ENCODE peak calls at places on chromosomes 5 and 9, in seven cellular contexts. Z is HCT116, R is SK-N-SH, S is HepG2, I is K562, T is H1, L is GM12878. A is an unnamed sample.

GRCh38 chr5:145084834-145085233 is 750.3 kb downstream of the PRELID2 start:
- DNase-seq in S (no peak), T (no peak), Z (no peak), I (no peak), R (no peak), L (no peak), A (no peak)

GRCh38 chr9:108834959-108835696 is 20.7 kb downstream of the ACTL7B start:
- DNase-seq in I (no peak), R (no peak), S (no peak), L (no peak), T (no peak), Z (no peak), A (no peak)

GRCh38 chr5:30765227-30765626 is 428.3 kb upstream of the CDH6 start:
- DNase-seq in L (no peak), T (no peak), Z (no peak), I (no peak), R (no peak), S (no peak), A (no peak)

GRCh38 chr9:136808781-136809158 is 1.0 kb downstream of the RABL6 start:
- DNase-seq in S (no peak), L (no peak), Z (no peak), R (no peak), I (no peak), T (no peak), A (peak; percentile 61)

GRCh38 chr9:106960238-106960637 is 97.3 kb downstream of the ZNF462 start:
- DNase-seq in I (no peak), L (no peak), T (no peak), S (no peak), Z (no peak), R (no peak), A (no peak)

GRCh38 chr5:56172225-56172624 is 60.9 kb downstream of the ANKRD55 start:
- DNase-seq in R (no peak), L (no peak), S (no peak), I (no peak), T (no peak), Z (no peak), A (no peak)

GRCh38 chr5:109907751-109908150 is 218.0 kb downstream of the MAN2A1 start:
- DNase-seq in R (no peak), T (no peak), Z (no peak), L (no peak), S (no peak), I (no peak), A (no peak)

GRCh38 chr5:72246954-72247442 is 73.0 kb downstream of the MRPS27 start:
- DNase-seq in S (no peak), T (no peak), L (no peak), Z (no peak), I (no peak), R (no peak), A (no peak)

GRCh38 chr5:14775857-14776256 is 95.7 kb downstream of the ANKH start:
- DNase-seq in T (no peak), I (no peak), R (no peak), Z (no peak), S (no peak), L (no peak), A (no peak)

GRCh38 chr9:16899611-16900010 is 29.1 kb upstream of the BNC2 start:
- DNase-seq in I (no peak), T (no peak), S (no peak), L (no peak), R (no peak), Z (no peak), A (no peak)

GRCh38 chr5:4866131-4866659 is 273.9 kb upstream of the ADAMTS16 start:
- DNase-seq in R (no peak), S (no peak), I (no peak), Z (no peak), L (no peak), T (no peak), A (no peak)

GRCh38 chr9:76926324-76926731 is 20.4 kb upstream of the PRUNE2 start:
- DNase-seq in L (no peak), Z (no peak), R (no peak), S (no peak), I (no peak), T (no peak), A (no peak)

GRCh38 chr9:11933926-11934325 is 759.3 kb upstream of the TYRP1 start:
- DNase-seq in S (no peak), Z (no peak), L (no peak), R (no peak), T (no peak), I (no peak), A (no peak)

GRCh38 chr5:27821681-27822080 is 783.3 kb upstream of the CDH9 start:
- DNase-seq in I (no peak), R (no peak), L (no peak), S (no peak), T (no peak), Z (no peak), A (no peak)
- TF ChIP-seq JUND in I (no peak), R (no peak), L (no peak), S (no peak), T (no peak), Z (no peak), A (no peak)

DNA sequence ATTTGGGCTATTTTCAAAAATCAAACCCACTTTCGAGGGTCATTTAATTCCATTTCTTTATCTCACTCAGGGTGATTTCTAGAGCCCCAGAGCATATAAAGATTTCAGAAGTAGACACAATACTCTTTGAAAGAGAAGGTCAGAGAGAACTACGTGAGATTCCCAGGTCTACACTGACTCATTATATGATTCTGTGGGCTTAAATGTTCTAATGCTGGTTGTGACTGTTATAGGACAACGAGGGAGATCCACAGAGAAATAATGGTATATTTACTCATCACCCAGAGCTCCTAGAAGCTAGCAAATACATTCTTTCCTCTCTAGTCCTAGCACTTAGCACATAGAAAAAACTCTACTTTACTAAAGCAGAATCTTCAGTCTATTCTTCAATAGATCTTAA is 39.5 kb upstream of the GRAMD2B start:
- DNase-seq in Z (no peak), S (no peak), L (no peak), T (no peak), I (no peak), R (no peak), A (no peak)
- TF ChIP-seq JUND in Z (no peak), S (no peak), L (no peak), T (no peak), I (no peak), R (no peak), A (no peak)

DNA sequence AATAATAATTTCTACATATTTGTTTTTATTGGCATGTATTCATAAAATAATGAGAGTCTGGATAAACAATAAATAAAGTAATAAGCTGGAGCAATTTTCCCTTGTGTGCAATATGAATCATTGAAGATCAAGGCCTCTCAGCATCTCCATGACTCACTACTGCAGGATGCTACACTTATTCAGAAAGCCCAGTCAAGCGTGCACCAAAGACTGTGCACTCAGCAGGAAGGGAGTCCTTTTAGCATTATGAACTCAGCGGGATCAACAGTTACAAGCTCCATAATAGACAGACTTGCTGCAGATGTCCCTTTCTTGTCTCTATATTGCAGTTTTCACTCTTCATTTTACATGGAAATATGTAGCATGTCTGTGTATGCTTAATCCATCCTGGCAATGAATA is 485.3 kb downstream of the CDH9 start:
- DNase-seq in S (no peak), R (no peak), Z (no peak), I (no peak), L (no peak), T (no peak), A (peak; percentile 9)
- TF ChIP-seq JUND in S (no peak), R (no peak), Z (no peak), I (no peak), L (no peak), T (no peak), A (no peak)

DNA sequence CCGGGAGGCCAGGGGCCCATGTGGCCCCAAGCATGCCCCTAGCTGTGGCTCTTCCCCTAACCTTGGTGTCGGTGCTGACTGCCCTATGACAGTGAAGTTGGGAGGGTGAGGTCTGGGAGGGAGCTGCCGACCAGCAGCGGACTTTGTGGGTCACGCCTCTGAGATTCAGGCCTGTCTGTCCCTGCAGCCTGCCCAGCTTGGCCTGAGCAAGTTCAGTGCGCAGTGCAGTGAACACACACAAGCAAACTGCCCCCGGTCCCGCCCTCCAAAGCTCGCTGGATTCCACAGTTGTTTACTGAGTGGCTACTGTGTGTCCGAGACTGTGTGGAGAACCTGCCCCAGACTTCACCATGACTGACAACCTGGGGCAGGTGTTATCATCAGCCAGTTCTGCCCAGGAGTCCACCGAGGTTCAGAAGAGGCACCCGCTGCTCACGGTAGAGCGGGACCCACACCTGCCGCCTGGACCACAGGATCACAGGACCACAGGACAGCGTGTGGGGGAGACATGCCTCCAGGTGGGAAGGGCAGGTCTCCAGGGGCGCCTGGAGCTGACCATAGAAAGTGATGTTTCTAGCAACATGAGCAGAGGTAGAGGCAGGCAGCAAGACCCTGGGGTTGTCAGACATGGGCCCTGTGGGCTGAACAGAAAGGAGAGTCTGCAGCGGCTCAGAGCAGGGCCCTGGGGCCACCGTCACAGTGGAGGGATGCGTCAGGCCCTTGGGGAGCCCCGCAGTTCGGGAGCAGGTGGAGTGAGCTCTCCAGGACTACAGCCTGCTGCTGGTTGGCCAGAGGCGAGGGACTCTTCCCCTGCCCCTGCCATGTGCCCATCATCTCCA is 105.2 kb downstream of the PHF2 start:
- DNase-seq in T (peak; percentile 39), Z (no peak), R (peak; percentile 16), I (no peak), L (no peak), S (peak; percentile 36), A (no peak)
- TF ChIP-seq JUND in T (no peak), Z (no peak), R (no peak), I (no peak), L (no peak), S (no peak), A (no peak)

GRCh38 chr9:74755999-74756398 is 131.7 kb downstream of the TRPM6 start:
- DNase-seq in S (no peak), L (no peak), R (no peak), I (no peak), T (no peak), Z (no peak), A (no peak)

GRCh38 chr9:74765572-74765971 is 122.1 kb downstream of the TRPM6 start:
- DNase-seq in L (no peak), Z (no peak), T (no peak), R (no peak), S (no peak), I (no peak), A (no peak)

GRCh38 chr9:74762950-74763349 is 124.8 kb downstream of the TRPM6 start:
- DNase-seq in S (no peak), Z (no peak), T (no peak), I (no peak), L (no peak), R (no peak), A (no peak)

GRCh38 chr9:74755355-74755754 is 132.4 kb downstream of the TRPM6 start:
- DNase-seq in I (no peak), R (no peak), L (no peak), T (no peak), Z (no peak), S (no peak), A (no peak)

DNA sequence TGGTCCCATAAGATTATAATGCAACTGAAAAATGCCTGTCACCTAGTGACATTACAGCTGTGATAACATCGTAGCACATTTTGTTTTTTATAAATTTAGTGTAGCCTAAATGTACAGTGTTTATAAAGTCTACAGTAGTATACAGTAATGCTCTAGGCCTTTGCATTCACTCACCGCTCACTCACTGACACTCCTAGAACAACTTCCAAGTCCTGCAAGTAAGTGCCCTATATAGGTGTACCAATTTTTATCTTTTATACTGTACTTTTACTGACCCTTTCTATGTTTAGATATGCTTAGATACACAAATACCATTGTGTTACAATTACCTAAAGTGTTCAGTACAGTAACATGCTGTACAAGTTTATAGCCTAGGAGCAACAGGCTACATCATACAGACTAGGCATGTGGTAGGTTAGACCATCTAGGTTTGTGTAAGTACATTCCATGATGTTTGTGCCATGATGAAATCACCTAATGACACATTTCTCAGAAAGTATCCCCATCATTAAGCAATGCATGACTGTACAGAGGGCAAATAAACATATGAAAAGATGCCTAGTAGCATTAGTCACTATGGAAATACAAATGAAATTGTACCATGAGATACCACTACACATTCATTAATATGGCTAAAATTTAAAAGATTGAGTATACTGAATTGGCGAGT is 127.6 kb downstream of the TRPM6 start:
- DNase-seq in T (no peak), L (no peak), R (no peak), I (no peak), S (peak; percentile 24), Z (no peak), A (no peak)
- TF ChIP-seq JUND in T (no peak), L (no peak), R (no peak), I (no peak), S (no peak), Z (no peak), A (no peak)